ENCODE peak calls at places on chromosome X, in ten cellular contexts. A, E, K, C, F, G, U, I, V and D are unnamed samples.
A peak's percentile ranks its signal among the peaks of the same experiment; 100 is the strongest.

GRCh38 chrX:56802921-56803848 is 74.1 kb downstream of the NBDY start:
- DNase-seq in A (peak; percentile 47), E (peak; percentile 70), K (peak; percentile 75), C (no peak), F (peak; percentile 72), G (peak; percentile 47), U (peak; percentile 76), I (no peak), V (peak; percentile 87), D (peak; percentile 66)

GRCh38 chrX:129655547-129656248 is 942 bp upstream of the APLN start:
- DNase-seq in A (peak; percentile 72), E (peak; percentile 40), K (no peak), C (no peak), F (no peak), G (no peak), U (no peak), I (no peak), V (peak; percentile 32), D (no peak)

GRCh38 chrX:120334603-120335002 is 23.3 kb upstream of the TMEM255A start:
- DNase-seq in A (no peak), E (no peak), K (no peak), C (no peak), F (no peak), G (no peak), U (no peak), I (no peak), V (no peak), D (no peak)

GRCh38 chrX:111365770-111366325 is 46.1 kb downstream of the DCX start:
- DNase-seq in A (no peak), E (no peak), K (no peak), C (no peak), F (no peak), G (peak; percentile 18), U (no peak), I (no peak), V (no peak), D (no peak)

GRCh38 chrX:71941771-71942170 is 31.1 kb downstream of the NHSL2 start:
- DNase-seq in A (peak; percentile 22), E (peak; percentile 8), K (peak; percentile 76), C (no peak), F (peak; percentile 80), G (no peak), U (peak; percentile 78), I (peak; percentile 21), V (no peak), D (no peak)

GRCh38 chrX:89033723-89034122 is 286.7 kb downstream of the CPXCR1 start:
- DNase-seq in A (no peak), E (no peak), K (no peak), C (no peak), F (no peak), G (no peak), U (no peak), I (no peak), V (no peak), D (no peak)

GRCh38 chrX:20414781-20415445 is 148.2 kb upstream of the RPS6KA3 start:
- DNase-seq in A (no peak), E (peak; percentile 7), K (no peak), C (no peak), F (no peak), G (no peak), U (no peak), I (no peak), V (no peak), D (no peak)

GRCh38 chrX:31038585-31039326 is 33.1 kb downstream of the FTHL17 start:
- DNase-seq in A (peak; percentile 34), E (peak; percentile 25), K (peak; percentile 65), C (no peak), F (peak; percentile 72), G (peak; percentile 40), U (peak; percentile 15), I (peak; percentile 4), V (peak; percentile 49), D (peak; percentile 18)

GRCh38 chrX:65194547-65194946 is 218.3 kb upstream of the ZC4H2 start:
- DNase-seq in A (no peak), E (no peak), K (no peak), C (no peak), F (no peak), G (no peak), U (no peak), I (no peak), V (no peak), D (no peak)

GRCh38 chrX:65196758-65197371 is 220.6 kb upstream of the ZC4H2 start:
- DNase-seq in A (peak; percentile 53), E (peak; percentile 1), K (no peak), C (no peak), F (no peak), G (no peak), U (no peak), I (no peak), V (peak; percentile 82), D (no peak)

DNA sequence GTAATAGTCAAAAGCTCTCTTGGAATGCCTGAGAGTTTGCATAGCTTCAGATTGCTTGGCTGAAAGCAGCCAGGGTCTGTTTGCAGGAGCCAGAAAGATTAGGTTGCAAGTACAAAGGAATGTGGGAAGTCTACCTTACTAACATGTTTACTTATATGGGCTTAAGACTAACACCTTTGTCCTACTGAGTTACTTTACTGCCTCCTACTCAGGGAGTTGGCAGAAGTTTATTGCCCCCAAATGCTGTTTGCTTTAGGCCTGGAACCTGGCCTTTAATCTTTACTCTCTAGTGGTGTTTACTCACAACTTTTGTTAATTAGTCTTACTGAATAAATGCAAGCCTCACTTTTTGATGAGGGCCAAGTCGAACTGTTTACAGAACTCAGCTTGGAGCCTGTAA is 219.4 kb upstream of the ZC4H2 start:
- DNase-seq in A (peak; percentile 2), E (no peak), K (no peak), C (no peak), F (no peak), G (no peak), U (no peak), I (no peak), V (no peak), D (no peak)
- H3K4me3 ChIP-seq in A (no peak overlapping the region), E (no peak overlapping the region), K (no peak overlapping the region), C (no peak overlapping the region), F (no peak overlapping the region), G (no peak overlapping the region), U (no peak overlapping the region), I (no peak overlapping the region), V (no peak overlapping the region), D (no peak overlapping the region)

DNA sequence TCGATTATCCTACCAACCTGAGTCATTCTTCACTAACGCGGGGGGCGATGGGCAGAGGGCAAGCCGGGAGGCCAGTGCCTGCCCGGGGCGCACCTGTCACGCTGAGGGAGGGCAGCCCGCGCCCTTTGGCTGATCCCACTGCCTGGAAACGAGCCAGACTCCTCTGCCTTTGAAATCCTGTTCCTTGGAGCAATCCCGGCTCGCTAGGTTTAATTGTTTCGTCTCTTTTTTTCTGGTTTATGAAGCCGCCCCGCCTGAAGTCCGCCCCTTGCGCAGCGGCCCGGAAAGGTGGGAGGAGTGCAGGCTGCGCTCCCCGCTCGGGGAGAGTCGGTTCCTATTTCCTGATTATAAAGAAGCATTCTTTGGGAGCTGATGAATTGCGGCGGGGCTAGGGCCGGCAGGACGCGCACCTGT is 484.2 kb downstream of the BCOR start:
- DNase-seq in A (peak; percentile 93), E (no peak), K (peak; percentile 21), C (no peak), F (peak; percentile 28), G (peak; percentile 67), U (peak; percentile 56), I (no peak), V (peak; percentile 88), D (no peak)
- H3K4me3 ChIP-seq in A (peak overlapping the region; percentile 41), E (no peak overlapping the region), K (no peak overlapping the region), C (peak overlapping the region; percentile 64), F (peak overlapping the region; percentile 35), G (peak overlapping the region; percentile 23), U (no peak overlapping the region), I (no peak overlapping the region), V (peak overlapping the region; percentile 45), D (no peak overlapping the region)

DNA sequence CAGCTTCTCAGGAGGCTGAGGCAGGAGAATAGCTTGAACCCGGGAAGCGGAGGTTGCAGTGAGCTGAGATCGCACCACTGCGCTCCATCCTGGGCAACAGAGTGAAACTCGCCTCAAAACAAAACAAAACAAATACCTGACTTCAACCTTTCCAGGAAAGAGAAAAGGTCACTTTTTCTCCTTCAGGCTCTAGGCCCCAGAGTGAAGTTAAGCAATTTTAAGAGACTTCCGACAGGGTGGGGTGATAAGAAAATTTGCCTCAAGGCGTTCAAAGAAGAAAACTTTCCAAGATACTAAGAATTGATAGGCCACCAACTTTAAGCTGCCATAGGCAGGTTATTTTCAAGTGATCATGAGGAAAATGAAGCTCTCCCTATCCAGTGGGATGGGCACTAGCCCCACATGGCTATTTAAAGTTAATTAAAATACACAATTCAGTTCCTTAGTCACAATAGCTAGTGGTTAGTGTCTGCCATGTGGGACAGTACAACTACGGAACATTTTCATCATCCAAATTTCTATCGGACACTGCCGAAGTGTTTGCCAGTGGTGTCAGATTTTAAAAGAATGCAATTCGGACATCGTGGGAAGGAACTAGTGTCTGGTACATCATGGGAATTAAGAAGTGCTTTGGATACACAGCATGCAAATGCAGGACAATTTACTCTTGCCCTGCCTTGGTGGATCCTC is 33.0 kb downstream of the SMS start:
- DNase-seq in A (no peak), E (no peak), K (no peak), C (no peak), F (no peak), G (no peak), U (no peak), I (no peak), V (no peak), D (no peak)
- H3K4me3 ChIP-seq in A (no peak overlapping the region), E (no peak overlapping the region), K (no peak overlapping the region), C (no peak overlapping the region), F (no peak overlapping the region), G (no peak overlapping the region), U (no peak overlapping the region), I (no peak overlapping the region), V (no peak overlapping the region), D (no peak overlapping the region)

GRCh38 chrX:100645106-100645505 is 1.1 kb downstream of the SRPX2 start:
- DNase-seq in A (no peak), E (peak; percentile 66), K (peak; percentile 42), C (no peak), F (no peak), G (no peak), U (no peak), I (no peak), V (no peak), D (no peak)
- H3K4me3 ChIP-seq in A (no peak overlapping the region), E (peak overlapping the region; percentile 42), K (peak overlapping the region; percentile 53), C (peak overlapping the region; percentile 67), F (no peak overlapping the region), G (no peak overlapping the region), U (peak overlapping the region; percentile 12), I (peak overlapping the region; percentile 53), V (no peak overlapping the region), D (no peak overlapping the region)

GRCh38 chrX:83495882-83496281 is 12.2 kb upstream of the POU3F4 start:
- DNase-seq in A (no peak), E (no peak), K (no peak), C (no peak), F (no peak), G (no peak), U (no peak), I (no peak), V (no peak), D (no peak)

GRCh38 chrX:83501540-83501939 is 6.5 kb upstream of the POU3F4 start:
- DNase-seq in A (no peak), E (no peak), K (no peak), C (no peak), F (no peak), G (no peak), U (no peak), I (no peak), V (peak; percentile 41), D (no peak)

DNA sequence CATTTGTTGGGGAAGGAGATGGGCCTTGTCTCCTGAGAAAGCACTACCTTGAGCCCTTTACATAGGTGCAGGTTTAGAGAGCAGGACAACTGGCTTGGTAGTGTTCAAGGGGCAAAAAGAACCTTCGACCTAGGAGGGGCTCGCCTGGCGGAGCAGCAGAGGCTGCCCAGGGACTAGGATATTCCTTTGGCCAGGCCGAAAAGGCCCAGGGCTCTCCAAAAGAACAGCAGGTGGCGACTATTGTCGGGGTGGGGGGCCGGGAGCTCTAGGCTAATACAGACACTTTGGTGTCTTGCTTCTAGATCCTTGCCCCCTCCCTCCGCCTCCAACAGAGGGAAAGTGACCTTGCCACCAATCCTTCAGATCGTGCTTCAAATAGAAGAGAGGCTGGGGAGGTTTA is 7.1 kb upstream of the POU3F4 start:
- DNase-seq in A (no peak), E (no peak), K (no peak), C (no peak), F (no peak), G (no peak), U (no peak), I (no peak), V (peak; percentile 34), D (no peak)
- H3K4me3 ChIP-seq in A (no peak overlapping the region), E (no peak overlapping the region), K (no peak overlapping the region), C (no peak overlapping the region), F (no peak overlapping the region), G (no peak overlapping the region), U (no peak overlapping the region), I (no peak overlapping the region), V (no peak overlapping the region), D (no peak overlapping the region)